ENCODE peak calls at places on chromosomes 2 and 18, in six cellular contexts. One of them, this sample, is unnamed.

GRCh38 chr2:14716319-14716718 is 83.8 kb downstream of the LRATD1 start:
- DNase-seq in endodermal cell: no peak
- DNase-seq in heart left ventricle: no peak
- DNase-seq in heart right ventricle: no peak
- DNase-seq in CD4-positive, alpha-beta T cell: no peak
- DNase-seq in sigmoid colon: no peak
- DNase-seq in this sample: no peak

GRCh38 chr2:3460831-3461544 is 58.3 kb downstream of the ADI1 start:
- DNase-seq in endodermal cell: no peak
- DNase-seq in heart left ventricle: no peak
- DNase-seq in heart right ventricle: no peak
- DNase-seq in CD4-positive, alpha-beta T cell: no peak
- DNase-seq in sigmoid colon: no peak
- DNase-seq in this sample: no peak

GRCh38 chr2:101989740-101990460 is 1.9 kb upstream of the IL1R2 start:
- DNase-seq in endodermal cell: no peak
- DNase-seq in heart left ventricle: no peak
- DNase-seq in heart right ventricle: no peak
- DNase-seq in CD4-positive, alpha-beta T cell: no peak
- DNase-seq in sigmoid colon: no peak
- DNase-seq in this sample: no peak

GRCh38 chr2:7595181-7595580 is 678.0 kb downstream of the RNF144A start:
- DNase-seq in endodermal cell: no peak
- DNase-seq in heart left ventricle: no peak
- DNase-seq in heart right ventricle: no peak
- DNase-seq in CD4-positive, alpha-beta T cell: no peak
- DNase-seq in sigmoid colon: no peak
- DNase-seq in this sample: no peak

GRCh38 chr18:57710226-57710625 is 88.6 kb upstream of the NARS1 start:
- DNase-seq in endodermal cell: no peak
- DNase-seq in heart left ventricle: no peak
- DNase-seq in heart right ventricle: no peak
- DNase-seq in CD4-positive, alpha-beta T cell: no peak
- DNase-seq in sigmoid colon: no peak
- DNase-seq in this sample: no peak

GRCh38 chr2:35199298-35199697 is 1156.3 kb upstream of the CRIM1 start:
- DNase-seq in endodermal cell: no peak
- DNase-seq in heart left ventricle: no peak
- DNase-seq in heart right ventricle: no peak
- DNase-seq in CD4-positive, alpha-beta T cell: no peak
- DNase-seq in sigmoid colon: no peak
- DNase-seq in this sample: no peak

GRCh38 chr2:51812138-51812866 is 780.4 kb upstream of the NRXN1 start:
- DNase-seq in endodermal cell: no peak
- DNase-seq in heart left ventricle: no peak
- DNase-seq in heart right ventricle: no peak
- DNase-seq in CD4-positive, alpha-beta T cell: no peak
- DNase-seq in sigmoid colon: no peak
- DNase-seq in this sample: no peak

GRCh38 chr18:53780666-53781065 is 443.8 kb downstream of the MBD2 start:
- DNase-seq in endodermal cell: no peak
- DNase-seq in heart left ventricle: no peak
- DNase-seq in heart right ventricle: no peak
- DNase-seq in CD4-positive, alpha-beta T cell: no peak
- DNase-seq in sigmoid colon: no peak
- DNase-seq in this sample: no peak

GRCh38 chr2:169109502-169110409 is 40.4 kb downstream of the DHRS9 start:
- DNase-seq in endodermal cell: peak; percentile 94
- DNase-seq in heart left ventricle: peak; percentile 73
- DNase-seq in heart right ventricle: peak; percentile 71
- DNase-seq in CD4-positive, alpha-beta T cell: peak; percentile 55
- DNase-seq in sigmoid colon: peak; percentile 76
- DNase-seq in this sample: no peak

GRCh38 chr2:238523158-238524110 is 96.7 kb downstream of the ASB1 start:
- DNase-seq in endodermal cell: peak; percentile 88
- DNase-seq in heart left ventricle: no peak
- DNase-seq in heart right ventricle: no peak
- DNase-seq in CD4-positive, alpha-beta T cell: no peak
- DNase-seq in sigmoid colon: peak; percentile 97
- DNase-seq in this sample: no peak

GRCh38 chr2:212337486-212338343 is 200.9 kb downstream of the ERBB4 start:
- DNase-seq in endodermal cell: no peak
- DNase-seq in heart left ventricle: no peak
- DNase-seq in heart right ventricle: no peak
- DNase-seq in CD4-positive, alpha-beta T cell: no peak
- DNase-seq in sigmoid colon: no peak
- DNase-seq in this sample: no peak

GRCh38 chr2:142112648-142113278 is 18.1 kb downstream of the LRP1B start:
- DNase-seq in endodermal cell: no peak
- DNase-seq in heart left ventricle: no peak
- DNase-seq in heart right ventricle: no peak
- DNase-seq in CD4-positive, alpha-beta T cell: no peak
- DNase-seq in sigmoid colon: no peak
- DNase-seq in this sample: no peak

GRCh38 chr2:142834003-142834402 is 43.5 kb upstream of the KYNU start:
- DNase-seq in endodermal cell: no peak
- DNase-seq in heart left ventricle: no peak
- DNase-seq in heart right ventricle: no peak
- DNase-seq in CD4-positive, alpha-beta T cell: no peak
- DNase-seq in sigmoid colon: no peak
- DNase-seq in this sample: no peak

GRCh38 chr2:236752111-236752510 is 182.5 kb downstream of the ACKR3 start:
- DNase-seq in endodermal cell: no peak
- DNase-seq in heart left ventricle: no peak
- DNase-seq in heart right ventricle: no peak
- DNase-seq in CD4-positive, alpha-beta T cell: no peak
- DNase-seq in sigmoid colon: no peak
- DNase-seq in this sample: no peak

GRCh38 chr2:158753561-158754302 is 41.4 kb upstream of the DAPL1 start:
- DNase-seq in endodermal cell: peak; percentile 79
- DNase-seq in heart left ventricle: peak; percentile 47
- DNase-seq in heart right ventricle: peak; percentile 48
- DNase-seq in CD4-positive, alpha-beta T cell: peak; percentile 4
- DNase-seq in sigmoid colon: no peak
- DNase-seq in this sample: no peak

GRCh38 chr2:169775765-169776482 is 22.7 kb upstream of the SSB start:
- DNase-seq in endodermal cell: no peak
- DNase-seq in heart left ventricle: no peak
- DNase-seq in heart right ventricle: no peak
- DNase-seq in CD4-positive, alpha-beta T cell: no peak
- DNase-seq in sigmoid colon: no peak
- DNase-seq in this sample: no peak

GRCh38 chr2:104408266-104408665 is 445.6 kb upstream of the POU3F3 start:
- DNase-seq in endodermal cell: peak; percentile 63
- DNase-seq in heart left ventricle: no peak
- DNase-seq in heart right ventricle: no peak
- DNase-seq in CD4-positive, alpha-beta T cell: no peak
- DNase-seq in sigmoid colon: no peak
- DNase-seq in this sample: no peak

GRCh38 chr2:234291765-234292204 is 205.1 kb downstream of the ARL4C start:
- DNase-seq in endodermal cell: no peak
- DNase-seq in heart left ventricle: peak; percentile 44
- DNase-seq in heart right ventricle: peak; percentile 62
- DNase-seq in CD4-positive, alpha-beta T cell: no peak
- DNase-seq in sigmoid colon: no peak
- DNase-seq in this sample: no peak
- H3K27ac ChIP-seq in endodermal cell: no peak overlapping the region
- H3K27ac ChIP-seq in heart left ventricle: no peak overlapping the region
- H3K27ac ChIP-seq in heart right ventricle: no peak overlapping the region
- H3K27ac ChIP-seq in CD4-positive, alpha-beta T cell: peak overlapping the region; percentile 99
- H3K27ac ChIP-seq in sigmoid colon: no peak overlapping the region
- H3K27ac ChIP-seq in this sample: no peak overlapping the region

GRCh38 chr2:218878941-218879761 is 1.5 kb upstream of the WNT10A start:
- DNase-seq in endodermal cell: peak; percentile 52
- DNase-seq in heart left ventricle: no peak
- DNase-seq in heart right ventricle: no peak
- DNase-seq in CD4-positive, alpha-beta T cell: no peak
- DNase-seq in sigmoid colon: no peak
- DNase-seq in this sample: no peak
- H3K27ac ChIP-seq in endodermal cell: no peak overlapping the region
- H3K27ac ChIP-seq in heart left ventricle: no peak overlapping the region
- H3K27ac ChIP-seq in heart right ventricle: no peak overlapping the region
- H3K27ac ChIP-seq in CD4-positive, alpha-beta T cell: peak overlapping the region; percentile 60
- H3K27ac ChIP-seq in sigmoid colon: no peak overlapping the region
- H3K27ac ChIP-seq in this sample: no peak overlapping the region

GRCh38 chr18:32372047-32372380 is 98.7 kb downstream of the GAREM1 start:
- DNase-seq in endodermal cell: no peak
- DNase-seq in heart left ventricle: no peak
- DNase-seq in heart right ventricle: no peak
- DNase-seq in CD4-positive, alpha-beta T cell: no peak
- DNase-seq in sigmoid colon: no peak
- DNase-seq in this sample: no peak
- H3K27ac ChIP-seq in endodermal cell: no peak overlapping the region
- H3K27ac ChIP-seq in heart left ventricle: no peak overlapping the region
- H3K27ac ChIP-seq in heart right ventricle: no peak overlapping the region
- H3K27ac ChIP-seq in CD4-positive, alpha-beta T cell: no peak overlapping the region
- H3K27ac ChIP-seq in sigmoid colon: no peak overlapping the region
- H3K27ac ChIP-seq in this sample: no peak overlapping the region

DNA sequence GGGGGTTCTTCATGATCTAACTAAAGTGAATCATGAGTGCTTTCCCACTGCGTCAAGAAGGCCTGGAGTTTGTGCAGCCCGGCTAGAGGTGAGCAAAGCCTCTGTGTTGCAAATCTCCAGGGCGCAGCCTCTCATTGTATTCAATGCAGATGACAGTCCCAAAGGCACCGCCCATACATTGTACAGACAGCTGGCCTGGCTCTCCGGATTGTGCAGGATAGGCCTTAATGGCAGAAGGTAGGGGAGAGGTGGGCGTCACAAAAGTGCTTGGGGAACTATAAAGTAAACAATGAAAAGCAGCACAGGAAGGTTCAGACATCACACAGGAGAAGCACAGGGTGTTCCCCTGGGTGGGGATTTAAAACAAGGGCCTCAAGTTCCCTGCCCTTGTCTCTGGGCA is 892 bp upstream of the GYPC start:
- DNase-seq in endodermal cell: no peak
- DNase-seq in heart left ventricle: peak; percentile 39
- DNase-seq in heart right ventricle: peak; percentile 32
- DNase-seq in CD4-positive, alpha-beta T cell: no peak
- DNase-seq in sigmoid colon: no peak
- DNase-seq in this sample: no peak
- H3K27ac ChIP-seq in endodermal cell: peak overlapping the region; percentile 85
- H3K27ac ChIP-seq in heart left ventricle: peak overlapping the region; percentile 99
- H3K27ac ChIP-seq in heart right ventricle: peak overlapping the region; percentile 99
- H3K27ac ChIP-seq in CD4-positive, alpha-beta T cell: peak overlapping the region; percentile 81
- H3K27ac ChIP-seq in sigmoid colon: peak overlapping the region; percentile 99
- H3K27ac ChIP-seq in this sample: peak overlapping the region; percentile 98